ENCODE peak calls at places on chromosomes 6 and 20, in four cellular contexts. One of them, this sample, is unnamed.

GRCh38 chr20:41081276-41081814 is 52.7 kb downstream of the TOP1 start:
- DNase-seq in K562: no peak
- DNase-seq in HEK293T: no peak
- DNase-seq in WTC11: no peak
- DNase-seq in this sample: no peak

GRCh38 chr6:139334791-139335446 is 39.5 kb downstream of the CITED2 start:
- DNase-seq in K562: no peak
- DNase-seq in WTC11: no peak
- DNase-seq in HEK293T: no peak
- DNase-seq in this sample: no peak

GRCh38 chr6:12069891-12070529 is 57.9 kb downstream of the HIVEP1 start:
- DNase-seq in K562: no peak
- DNase-seq in WTC11: no peak
- DNase-seq in HEK293T: no peak
- DNase-seq in this sample: no peak

GRCh38 chr20:6746901-6747609 is 20.4 kb upstream of the BMP2 start:
- DNase-seq in HEK293T: no peak
- DNase-seq in WTC11: peak
- DNase-seq in K562: no peak
- DNase-seq in this sample: peak

GRCh38 chr6:54234539-54234938 is 73.7 kb upstream of the TINAG start:
- DNase-seq in WTC11: no peak
- DNase-seq in HEK293T: no peak
- DNase-seq in K562: no peak
- DNase-seq in this sample: no peak

GRCh38 chr6:37038297-37039198 is 33.1 kb downstream of the FGD2 start:
- DNase-seq in WTC11: no peak
- DNase-seq in HEK293T: no peak
- DNase-seq in K562: peak
- DNase-seq in this sample: no peak

GRCh38 chr20:62944184-62944583 is 6.2 kb downstream of the GID8 start:
- DNase-seq in WTC11: no peak
- DNase-seq in K562: no peak
- DNase-seq in HEK293T: no peak
- DNase-seq in this sample: no peak

GRCh38 chr6:16548121-16548520 is 213.1 kb downstream of the ATXN1 start:
- DNase-seq in HEK293T: no peak
- DNase-seq in K562: no peak
- DNase-seq in WTC11: no peak
- DNase-seq in this sample: no peak

GRCh38 chr20:49747707-49748524 is 34.2 kb upstream of the B4GALT5 start:
- DNase-seq in K562: peak
- DNase-seq in WTC11: no peak
- DNase-seq in HEK293T: no peak
- DNase-seq in this sample: peak

GRCh38 chr20:49394264-49394663 is 88.2 kb downstream of the KCNB1 start:
- DNase-seq in K562: no peak
- DNase-seq in WTC11: no peak
- DNase-seq in HEK293T: no peak
- DNase-seq in this sample: no peak

GRCh38 chr6:100889351-100889750 is 8.2 kb upstream of the ASCC3 start:
- DNase-seq in HEK293T: no peak
- DNase-seq in K562: no peak
- DNase-seq in WTC11: no peak
- DNase-seq in this sample: no peak

GRCh38 chr6:136677822-136678221 is 114.5 kb downstream of the MAP3K5 start:
- DNase-seq in WTC11: no peak
- DNase-seq in K562: no peak
- DNase-seq in HEK293T: no peak
- DNase-seq in this sample: no peak

GRCh38 chr6:154474636-154475428 is 35.7 kb downstream of the CNKSR3 start:
- DNase-seq in HEK293T: no peak
- DNase-seq in WTC11: no peak
- DNase-seq in K562: no peak
- DNase-seq in this sample: no peak

GRCh38 chr6:105346052-105346451 is 56.8 kb downstream of the PREP start:
- DNase-seq in HEK293T: no peak
- DNase-seq in K562: no peak
- DNase-seq in WTC11: no peak
- DNase-seq in this sample: peak

GRCh38 chr20:31720486-31721407 is 1.9 kb downstream of the BCL2L1 start:
- DNase-seq in WTC11: no peak
- DNase-seq in K562: no peak
- DNase-seq in HEK293T: no peak
- DNase-seq in this sample: peak

GRCh38 chr6:127902933-127903332 is 2.1 kb upstream of the THEMIS start:
- DNase-seq in HEK293T: no peak
- DNase-seq in WTC11: no peak
- DNase-seq in K562: no peak
- DNase-seq in this sample: no peak

GRCh38 chr6:70210462-70210861 is 92.4 kb downstream of the COL9A1 start:
- DNase-seq in WTC11: no peak
- DNase-seq in HEK293T: peak
- DNase-seq in K562: no peak
- DNase-seq in this sample: peak

GRCh38 chr6:36545767-36546663 is 1.3 kb downstream of the STK38 start:
- DNase-seq in K562: peak
- DNase-seq in WTC11: no peak
- DNase-seq in HEK293T: no peak
- DNase-seq in this sample: no peak

GRCh38 chr6:63943826-63944225 is 308.2 kb downstream of the PHF3 start:
- DNase-seq in K562: no peak
- DNase-seq in WTC11: no peak
- DNase-seq in HEK293T: no peak
- DNase-seq in this sample: no peak

GRCh38 chr6:105803439-105803838 is 282.7 kb upstream of the PRDM1 start:
- DNase-seq in HEK293T: no peak
- DNase-seq in WTC11: no peak
- DNase-seq in K562: no peak
- DNase-seq in this sample: no peak

GRCh38 chr6:11921017-11921438 is 91.1 kb upstream of the HIVEP1 start:
- DNase-seq in K562: peak
- DNase-seq in WTC11: no peak
- DNase-seq in HEK293T: peak
- DNase-seq in this sample: no peak

GRCh38 chr20:20364016-20364746 is 3.7 kb upstream of the INSM1 start:
- DNase-seq in HEK293T: no peak
- DNase-seq in K562: no peak
- DNase-seq in WTC11: peak
- DNase-seq in this sample: no peak

GRCh38 chr20:20743511-20744169 is 31.2 kb upstream of the RALGAPA2 start:
- DNase-seq in HEK293T: no peak
- DNase-seq in K562: no peak
- DNase-seq in WTC11: peak
- DNase-seq in this sample: peak

GRCh38 chr20:7858851-7859250 is 81.4 kb downstream of the HAO1 start:
- DNase-seq in WTC11: no peak
- DNase-seq in K562: no peak
- DNase-seq in HEK293T: no peak
- DNase-seq in this sample: no peak

GRCh38 chr6:167850792-167851191 is 24.1 kb downstream of the AFDN start:
- DNase-seq in WTC11: no peak
- DNase-seq in HEK293T: no peak
- DNase-seq in K562: no peak
- DNase-seq in this sample: no peak

DNA sequence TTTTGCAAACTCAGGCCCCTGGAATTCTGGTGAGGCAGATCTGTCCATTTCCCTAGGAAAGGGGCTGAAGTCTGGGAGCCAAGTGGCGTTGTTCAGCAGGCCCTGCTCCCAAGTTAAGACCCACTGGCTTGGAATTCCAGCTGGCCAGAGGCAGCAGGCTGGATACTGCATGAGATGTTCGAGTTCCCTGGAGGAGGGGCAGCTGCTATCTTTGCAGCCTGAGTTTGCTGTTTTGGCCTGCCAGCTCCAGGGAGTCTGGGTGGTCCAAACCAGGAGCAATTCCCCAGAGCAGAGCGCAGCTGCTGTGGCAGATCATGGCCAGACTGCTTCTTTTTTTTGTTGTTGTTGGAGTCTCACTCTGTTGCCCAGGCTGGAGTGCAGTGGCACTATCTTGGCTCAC is 18.2 kb upstream of the PGK2 start:
- DNase-seq in HEK293T: no peak
- DNase-seq in K562: no peak
- DNase-seq in WTC11: no peak
- DNase-seq in this sample: no peak
- TF ChIP-seq ELF4 in HEK293T: no peak
- TF ChIP-seq ELF4 in K562: no peak
- TF ChIP-seq ELF4 in WTC11: no peak
- TF ChIP-seq ELF4 in this sample: no peak

GRCh38 chr20:51622004-51622874 is 79.7 kb upstream of the NFATC2 start:
- DNase-seq in HEK293T: no peak
- DNase-seq in K562: no peak
- DNase-seq in WTC11: no peak
- DNase-seq in this sample: no peak
- TF ChIP-seq ELF4 in HEK293T: no peak
- TF ChIP-seq ELF4 in K562: no peak
- TF ChIP-seq ELF4 in WTC11: no peak
- TF ChIP-seq ELF4 in this sample: no peak

GRCh38 chr6:131979515-131980337 is 28.6 kb upstream of the CCN2 start:
- DNase-seq in HEK293T: no peak
- DNase-seq in K562: no peak
- DNase-seq in WTC11: no peak
- DNase-seq in this sample: no peak
- TF ChIP-seq ELF4 in HEK293T: no peak
- TF ChIP-seq ELF4 in K562: no peak
- TF ChIP-seq ELF4 in WTC11: no peak
- TF ChIP-seq ELF4 in this sample: no peak

GRCh38 chr6:157376241-157376640 is 4.7 kb upstream of the ZDHHC14 start:
- DNase-seq in K562: no peak
- DNase-seq in HEK293T: no peak
- DNase-seq in WTC11: no peak
- DNase-seq in this sample: no peak

GRCh38 chr6:157374889-157375443 is 6.0 kb upstream of the ZDHHC14 start:
- DNase-seq in WTC11: no peak
- DNase-seq in K562: no peak
- DNase-seq in HEK293T: no peak
- DNase-seq in this sample: no peak

GRCh38 chr6:157380458-157380778 is 572 bp upstream of the ZDHHC14 start:
- DNase-seq in WTC11: peak
- DNase-seq in K562: no peak
- DNase-seq in HEK293T: no peak
- DNase-seq in this sample: no peak

GRCh38 chr6:157379656-157380457 is 1.1 kb upstream of the ZDHHC14 start:
- DNase-seq in HEK293T: peak
- DNase-seq in WTC11: peak
- DNase-seq in K562: peak
- DNase-seq in this sample: peak

DNA sequence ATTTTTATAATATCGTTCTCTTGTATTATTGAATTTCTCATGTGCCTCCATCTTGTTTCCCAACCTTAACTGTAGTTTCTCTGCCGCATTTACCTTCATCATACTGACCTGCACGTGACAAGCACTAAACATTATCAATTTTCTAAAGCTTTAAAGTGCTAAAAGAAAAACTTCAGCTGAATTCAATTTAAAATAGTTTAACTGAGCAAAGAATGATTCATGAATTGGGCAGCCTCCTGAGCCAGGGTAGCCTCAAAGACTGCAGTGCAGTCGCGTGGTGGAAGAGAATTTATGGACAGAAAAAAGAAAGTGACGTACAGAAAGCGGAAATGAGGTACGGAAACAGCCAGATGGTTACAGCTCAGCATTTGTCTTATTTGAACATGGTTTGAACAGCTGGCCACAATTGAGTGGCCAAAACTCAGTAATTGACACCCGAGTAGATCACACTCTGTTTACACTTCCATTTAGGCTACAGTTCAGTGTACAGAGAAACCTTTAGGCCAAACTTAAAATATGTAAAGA is 4.2 kb upstream of the ZDHHC14 start:
- DNase-seq in WTC11: no peak
- DNase-seq in K562: no peak
- DNase-seq in HEK293T: no peak
- DNase-seq in this sample: no peak
- TF ChIP-seq ELF4 in WTC11: no peak
- TF ChIP-seq ELF4 in K562: no peak
- TF ChIP-seq ELF4 in HEK293T: no peak
- TF ChIP-seq ELF4 in this sample: no peak